ENCODE peak calls at places on chromosomes 13 and 19, in eight cellular contexts. F is Right ventricle myocardium superior; D is stimulated activated CD8-positive, alpha-beta memory T cell treated with anti-CD3 and anti-CD28 coated beads, Interleukin-7, amount 100 ng/mL, for 1 hour; O is effector memory CD4-positive, alpha-beta T cell; W is NK-92 treated with Interleukin-12 subunit alpha and Interleukin-12 subunit beta, amount 100 ng/mL, for 24 hours; K is activated CD8-positive, alpha-beta memory T cell treated with anti-CD3 and anti-CD28 coated beads for 1 hour; E is NCI-H2081; I is KG1. C is an unnamed sample.

GRCh38 chr19:39402417-39403297 is 4.0 kb upstream of the ZFP36 start:
- DNase-seq in E (peak; percentile 75), I (peak; percentile 48), W (peak; percentile 88), D (peak; percentile 76), O (peak; percentile 88), K (peak; percentile 80), F (peak; percentile 96), C (peak; percentile 59)

GRCh38 chr13:63041640-63042414 is 1626.2 kb upstream of the PCDH20 start:
- DNase-seq in E (no peak), F (no peak), D (no peak), I (no peak), O (no peak), K (no peak), W (no peak), C (no peak)

GRCh38 chr13:40221460-40222201 is 444.8 kb downstream of the FOXO1 start:
- DNase-seq in K (no peak), F (no peak), I (no peak), W (no peak), E (no peak), D (no peak), O (peak; percentile 51), C (no peak)

GRCh38 chr19:15187026-15188007 is 13.5 kb downstream of the NOTCH3 start:
- DNase-seq in D (no peak), E (no peak), W (no peak), F (no peak), O (no peak), K (no peak), I (no peak), C (no peak)

GRCh38 chr19:456547-457110 is 4.2 kb downstream of the SHC2 start:
- DNase-seq in K (no peak), E (peak; percentile 14), I (no peak), W (no peak), O (no peak), F (peak; percentile 27), D (no peak), C (peak; percentile 43)

GRCh38 chr19:1490020-1490310 is 185 bp downstream of the PCSK4 start:
- DNase-seq in W (no peak), I (no peak), D (no peak), E (no peak), O (no peak), K (no peak), F (no peak), C (no peak)

GRCh38 chr13:61128850-61129645 is 286.6 kb downstream of the PCDH20 start:
- DNase-seq in K (no peak), E (peak; percentile 54), W (no peak), F (no peak), O (no peak), I (no peak), D (no peak), C (no peak)

GRCh38 chr13:52412128-52412527 is 6.2 kb upstream of the THSD1 start:
- DNase-seq in O (no peak), F (no peak), D (no peak), K (no peak), E (no peak), I (no peak), W (no peak), C (no peak)

GRCh38 chr19:39448271-39448670 is 2.9 kb downstream of the SUPT5H start:
- DNase-seq in D (no peak), I (no peak), F (no peak), W (no peak), K (no peak), E (no peak), O (no peak), C (no peak)

GRCh38 chr13:20702945-20703784 is at the start of gene IL17D:
- DNase-seq in I (peak; percentile 67), O (peak; percentile 2), K (peak; percentile 14), W (peak; percentile 55), E (no peak), D (peak; percentile 21), F (no peak), C (no peak)

GRCh38 chr13:111610879-111611278 is 290.4 kb downstream of the TEX29 start:
- DNase-seq in I (no peak), O (no peak), W (no peak), D (no peak), E (no peak), F (no peak), K (no peak), C (no peak)

GRCh38 chr13:82176761-82177160 is 1705.5 kb downstream of the SLITRK1 start:
- DNase-seq in K (no peak), O (no peak), I (no peak), W (no peak), D (no peak), F (no peak), E (no peak), C (no peak)

GRCh38 chr13:23688336-23688735 is 118.1 kb downstream of the TNFRSF19 start:
- DNase-seq in W (no peak), K (no peak), F (no peak), E (no peak), D (no peak), I (no peak), O (no peak), C (no peak)

C was measured in NCI-H774.